ENCODE peak calls at places on chromosome 13, in six cellular contexts. V is HepG2, K is vagina, Z is K562, I is HCT116, G is body of pancreas. C is an unnamed sample. For H3K36me3, the result is how much of the 10 kb centered on the place peaks cover.

GRCh38 chr13:111005364-111005763 is 90.5 kb upstream of the ANKRD10 start:
- DNase-seq in V (no peak), Z (no peak), I (peak), G (no peak), K (no peak), C (no peak)

GRCh38 chr13:111156421-111156820 is 41.3 kb downstream of the ARHGEF7 start:
- DNase-seq in G (no peak), K (no peak), I (no peak), V (no peak), Z (no peak), C (no peak)

GRCh38 chr13:39196957-39197644 is 158.8 kb downstream of the NHLRC3 start:
- DNase-seq in G (no peak), K (no peak), I (no peak), Z (no peak), V (no peak), C (no peak)

GRCh38 chr13:79124183-79124582 is 281.9 kb downstream of the RBM26 start:
- DNase-seq in G (no peak), I (no peak), K (no peak), Z (no peak), V (no peak), C (no peak)

GRCh38 chr13:103430368-103430767 is 364.2 kb upstream of the SLC10A2 start:
- DNase-seq in I (no peak), Z (no peak), G (no peak), V (no peak), K (no peak), C (no peak)

GRCh38 chr13:95438297-95438696 is 114.2 kb upstream of the CLDN10 start:
- DNase-seq in K (no peak), I (no peak), Z (peak), G (no peak), V (no peak), C (no peak)

GRCh38 chr13:101058841-101059240 is 357.5 kb downstream of the NALCN start:
- DNase-seq in Z (no peak), V (no peak), I (no peak), G (no peak), K (no peak), C (no peak)

GRCh38 chr13:80382576-80382975 is 41.6 kb upstream of the SPRY2 start:
- DNase-seq in Z (no peak), V (no peak), K (no peak), I (no peak), G (no peak), C (no peak)

GRCh38 chr13:24668955-24669354 is 11.3 kb upstream of the ATP12A start:
- DNase-seq in V (no peak), G (no peak), Z (no peak), K (no peak), I (no peak), C (no peak)

GRCh38 chr13:29436291-29436690 is 159.2 kb downstream of the SLC7A1 start:
- DNase-seq in V (no peak), I (no peak), K (no peak), Z (no peak), G (no peak), C (no peak)

GRCh38 chr13:19864018-19864338 is 529 bp upstream of the ZMYM5 start:
- DNase-seq in Z (peak), I (no peak), V (no peak), G (peak), K (peak), C (peak)

GRCh38 chr13:59710995-59711701 is 452.6 kb downstream of the DIAPH3 start:
- DNase-seq in I (no peak), G (no peak), K (no peak), V (no peak), Z (no peak), C (no peak)

GRCh38 chr13:103640617-103641016 is 574.4 kb upstream of the SLC10A2 start:
- DNase-seq in K (no peak), I (no peak), Z (no peak), G (no peak), V (no peak), C (no peak)

GRCh38 chr13:31912641-31913401 is 118.8 kb upstream of the FRY start:
- DNase-seq in Z (no peak), K (no peak), I (no peak), V (no peak), G (no peak), C (no peak)

GRCh38 chr13:43730642-43731041 is 56.1 kb downstream of the ENOX1 start:
- DNase-seq in Z (no peak), G (peak), I (no peak), K (no peak), V (no peak), C (no peak)

GRCh38 chr13:110629735-110630134 is 14.4 kb downstream of the NAXD start:
- DNase-seq in G (peak), Z (no peak), I (no peak), V (no peak), K (no peak), C (no peak)

GRCh38 chr13:111620586-111620985 is 300.1 kb downstream of the TEX29 start:
- DNase-seq in Z (no peak), V (no peak), G (no peak), K (no peak), I (no peak), C (no peak)

GRCh38 chr13:74132768-74133656 is 1.2 kb downstream of the KLF12 start:
- DNase-seq in K (no peak), V (no peak), Z (no peak), G (no peak), I (no peak), C (peak)

GRCh38 chr13:80084086-80084676 is 256.7 kb downstream of the SPRY2 start:
- DNase-seq in V (no peak), I (no peak), K (no peak), G (no peak), Z (no peak), C (no peak)

GRCh38 chr13:43360911-43361605 is 337.7 kb downstream of the DNAJC15 start:
- DNase-seq in K (no peak), V (no peak), I (no peak), Z (no peak), G (no peak), C (no peak)

GRCh38 chr13:29676535-29676934 is 81.0 kb upstream of the SLC7A1 start:
- DNase-seq in V (no peak), G (no peak), K (no peak), I (no peak), Z (no peak), C (no peak)

GRCh38 chr13:90448466-90449037 is 898.9 kb upstream of the MIR17HG start:
- DNase-seq in I (no peak), V (no peak), K (no peak), Z (no peak), G (no peak), C (no peak)

DNA sequence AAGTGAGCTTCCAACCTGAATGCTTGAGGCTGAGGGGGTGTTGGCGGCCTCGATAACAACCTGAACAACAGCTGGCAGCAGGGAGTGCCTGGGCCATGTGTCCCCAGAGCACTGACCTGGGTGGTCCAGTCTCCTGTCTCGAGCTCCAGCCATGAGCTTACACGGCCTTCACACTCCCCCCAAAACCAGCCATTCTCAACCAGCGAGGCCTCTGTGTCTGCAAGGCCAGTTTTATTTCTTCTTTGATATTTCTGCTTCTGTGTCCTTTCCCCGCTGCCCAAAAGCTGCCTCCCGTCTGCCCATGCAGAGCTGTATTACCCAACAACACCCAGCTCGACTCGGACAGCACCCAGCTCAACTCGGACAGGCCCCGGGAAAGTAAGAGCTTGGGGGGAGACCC is 32.5 kb upstream of the TFDP1 start:
- DNase-seq in Z (no peak), K (peak), I (no peak), V (no peak), G (no peak), C (peak)
- H3K36me3 ChIP-seq in Z (under half), K (under half), I (under half), V (under half), G (under half), C (under half)

GRCh38 chr13:72820898-72821279 is 39.0 kb downstream of the PIBF1 start:
- DNase-seq in V (no peak), I (no peak), Z (no peak), G (no peak), K (no peak), C (no peak)
- H3K4me3 ChIP-seq in V (no peak), I (no peak), Z (no peak), G (no peak), K (no peak), C (no peak)

DNA sequence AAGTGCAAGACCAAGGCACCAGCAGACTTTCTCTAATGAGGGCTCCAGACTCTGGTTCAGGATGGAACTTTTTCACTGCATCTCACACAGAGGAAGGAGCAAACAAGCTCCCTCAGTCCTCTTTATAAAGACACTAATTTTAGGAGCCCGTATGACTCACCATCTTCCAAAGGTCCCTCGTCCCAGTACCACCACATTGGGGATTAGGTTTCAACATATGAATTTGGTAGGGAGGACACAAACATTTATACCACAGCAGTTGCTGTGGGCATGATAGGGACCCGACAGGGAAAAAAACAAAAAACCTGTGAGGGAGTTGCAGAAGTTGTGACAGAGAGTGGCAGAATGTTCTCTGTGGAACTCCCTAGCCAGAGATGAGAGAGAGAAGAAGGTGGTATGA is 6.5 kb upstream of the CNMD start:
- DNase-seq in V (no peak), I (no peak), K (no peak), G (no peak), Z (no peak), C (no peak)
- TF ChIP-seq POLR2A in V (no peak), I (no peak), K (no peak), G (no peak), Z (no peak), C (no peak)

GRCh38 chr13:98456423-98456845 is 120.5 kb downstream of the STK24 start:
- DNase-seq in I (no peak), V (no peak), K (no peak), Z (no peak), G (no peak), C (no peak)
- H3K36me3 ChIP-seq in I (under half), V (half or more), K (under half), Z (under half), G (under half), C (under half)

GRCh38 chr13:75803175-75803611 is 167.1 kb downstream of the LMO7 start:
- DNase-seq in Z (no peak), G (peak), K (no peak), V (no peak), I (no peak), C (no peak)

GRCh38 chr13:75802161-75802560 is 166.0 kb downstream of the LMO7 start:
- DNase-seq in K (no peak), G (no peak), Z (no peak), I (no peak), V (no peak), C (no peak)

GRCh38 chr13:75803982-75804381 is 167.9 kb downstream of the LMO7 start:
- DNase-seq in V (no peak), K (no peak), I (no peak), G (no peak), Z (no peak), C (peak)

GRCh38 chr13:75801388-75801787 is 165.3 kb downstream of the LMO7 start:
- DNase-seq in V (no peak), I (no peak), K (no peak), Z (no peak), G (no peak), C (no peak)

GRCh38 chr13:75806101-75806500 is 170.0 kb downstream of the LMO7 start:
- DNase-seq in K (no peak), I (no peak), V (no peak), G (no peak), Z (no peak), C (no peak)
- H3K4me3 ChIP-seq in K (no peak), I (no peak), V (no peak), G (no peak), Z (no peak), C (no peak)

DNA sequence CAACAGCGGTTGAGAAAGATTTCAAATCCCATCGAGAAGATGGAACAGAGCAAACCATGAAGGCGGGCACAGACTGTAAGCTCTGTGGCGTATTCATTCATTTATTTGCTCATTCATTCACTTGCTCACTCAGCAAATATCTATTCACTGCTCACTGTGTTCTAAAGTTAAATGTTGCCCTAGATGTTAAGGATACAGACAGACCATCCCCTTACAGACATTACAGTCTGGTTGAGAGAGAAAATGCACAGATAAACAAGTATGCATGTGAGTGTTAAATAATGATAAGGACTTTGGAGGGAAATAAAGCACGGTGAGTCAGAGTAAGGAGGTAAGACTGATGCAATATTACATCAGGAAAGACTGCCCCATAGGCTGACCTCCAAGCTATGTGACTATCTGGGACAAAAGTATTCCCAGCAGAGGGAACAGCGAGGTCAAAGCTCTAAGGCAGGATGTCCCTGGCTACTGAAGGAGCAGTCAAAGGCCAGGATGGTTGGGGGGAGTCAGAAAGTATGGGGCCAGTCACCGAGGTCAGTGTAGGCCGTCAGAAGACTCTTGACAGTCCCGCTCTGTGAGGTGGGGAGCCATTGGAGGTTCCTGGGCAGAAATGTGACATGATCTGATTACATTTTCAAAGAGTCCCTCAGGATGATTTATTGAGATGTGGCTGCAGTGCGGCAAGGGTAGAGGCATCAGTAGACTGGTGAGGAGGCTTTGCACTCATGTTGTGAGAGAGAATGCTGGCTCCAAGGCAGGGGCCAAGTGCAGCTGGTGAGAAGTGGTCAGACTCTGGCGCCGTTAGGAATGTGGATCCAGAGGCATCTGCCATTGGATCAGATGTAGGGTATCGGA is 37.9 kb downstream of the MBNL2 start:
- DNase-seq in Z (peak), G (no peak), K (peak), V (peak), I (no peak), C (no peak)
- TF ChIP-seq POLR2A in Z (no peak), G (no peak), K (no peak), V (no peak), I (no peak), C (no peak)

GRCh38 chr13:113226873-113227272 is 17.5 kb downstream of the CUL4A start:
- DNase-seq in Z (no peak), G (no peak), V (no peak), K (no peak), I (no peak), C (no peak)
- H3K36me3 ChIP-seq in Z (half or more), G (under half), V (half or more), K (half or more), I (under half), C (under half)

GRCh38 chr13:97445504-97446187 is 11.7 kb downstream of the RAP2A start:
- DNase-seq in I (no peak), Z (no peak), V (no peak), K (no peak), G (no peak), C (no peak)
- H3K4me3 ChIP-seq in I (no peak), Z (no peak), V (no peak), K (no peak), G (no peak), C (no peak)

GRCh38 chr13:114080739-114081561 is 51.5 kb downstream of the RASA3 start:
- DNase-seq in V (no peak), G (no peak), Z (no peak), K (no peak), I (no peak), C (no peak)
- TF ChIP-seq POLR2A in V (no peak), G (no peak), Z (no peak), K (no peak), I (no peak), C (no peak)